ENCODE peak calls at places on chromosome X, in four cellular contexts. One of them, this sample, is unnamed.

GRCh38 chrX:104098151-104098808 is 14.0 kb upstream of the ZCCHC18 start:
- DNase-seq in GM12878: no peak
- DNase-seq in HepG2: peak
- DNase-seq in K562: peak
- DNase-seq in this sample: peak

GRCh38 chrX:13043938-13044337 is 482 bp downstream of the FAM9C start:
- DNase-seq in GM12878: no peak
- DNase-seq in HepG2: no peak
- DNase-seq in K562: no peak
- DNase-seq in this sample: no peak

GRCh38 chrX:145190801-145191389 is 56.4 kb upstream of the SPANXN1 start:
- DNase-seq in HepG2: peak
- DNase-seq in K562: peak
- DNase-seq in GM12878: no peak
- DNase-seq in this sample: no peak

GRCh38 chrX:21770631-21771321 is 12.9 kb upstream of the SMPX start:
- DNase-seq in GM12878: no peak
- DNase-seq in HepG2: peak
- DNase-seq in K562: no peak
- DNase-seq in this sample: peak

GRCh38 chrX:69015564-69016218 is 149.6 kb downstream of the PJA1 start:
- DNase-seq in GM12878: no peak
- DNase-seq in HepG2: no peak
- DNase-seq in K562: no peak
- DNase-seq in this sample: no peak

GRCh38 chrX:97389761-97390192 is 506.1 kb downstream of the RPA4 start:
- DNase-seq in GM12878: no peak
- DNase-seq in K562: no peak
- DNase-seq in HepG2: no peak
- DNase-seq in this sample: peak

GRCh38 chrX:123732679-123733363 is at the start of gene THOC2:
- DNase-seq in GM12878: peak
- DNase-seq in HepG2: peak
- DNase-seq in K562: peak
- DNase-seq in this sample: peak

GRCh38 chrX:39725928-39726619 is 371.7 kb downstream of the BCOR start:
- DNase-seq in HepG2: no peak
- DNase-seq in GM12878: no peak
- DNase-seq in K562: no peak
- DNase-seq in this sample: no peak

GRCh38 chrX:136204571-136204970 is 46.6 kb downstream of the MAP7D3 start:
- DNase-seq in GM12878: no peak
- DNase-seq in K562: peak
- DNase-seq in HepG2: no peak
- DNase-seq in this sample: no peak

GRCh38 chrX:131841496-131842410 is 181.3 kb upstream of the STK26 start:
- DNase-seq in HepG2: peak
- DNase-seq in GM12878: no peak
- DNase-seq in K562: peak
- DNase-seq in this sample: peak

GRCh38 chrX:147675819-147676218 is 235.9 kb upstream of the FMR1 start:
- DNase-seq in GM12878: no peak
- DNase-seq in HepG2: no peak
- DNase-seq in K562: no peak
- DNase-seq in this sample: no peak

GRCh38 chrX:155237719-155238118 is 21.5 kb downstream of the VBP1 start:
- DNase-seq in GM12878: no peak
- DNase-seq in K562: no peak
- DNase-seq in HepG2: no peak
- DNase-seq in this sample: no peak

GRCh38 chrX:101619336-101619735 is 1.5 kb upstream of the ARMCX6 start:
- DNase-seq in K562: no peak
- DNase-seq in HepG2: peak
- DNase-seq in GM12878: no peak
- DNase-seq in this sample: no peak

GRCh38 chrX:19721726-19722370 is 165.6 kb downstream of the SH3KBP1 start:
- DNase-seq in GM12878: no peak
- DNase-seq in HepG2: no peak
- DNase-seq in K562: no peak
- DNase-seq in this sample: no peak

GRCh38 chrX:17655232-17656034 is 81.9 kb upstream of the SCML1 start:
- DNase-seq in HepG2: no peak
- DNase-seq in GM12878: no peak
- DNase-seq in K562: no peak
- DNase-seq in this sample: no peak

GRCh38 chrX:148282504-148282903 is 217.9 kb upstream of the AFF2 start:
- DNase-seq in HepG2: no peak
- DNase-seq in GM12878: no peak
- DNase-seq in K562: no peak
- DNase-seq in this sample: no peak

GRCh38 chrX:153687121-153688039 is at the start of gene SLC6A8:
- DNase-seq in GM12878: no peak
- DNase-seq in HepG2: peak
- DNase-seq in K562: peak
- DNase-seq in this sample: peak

GRCh38 chrX:51332188-51332942 is at the start of gene NUDT10:
- DNase-seq in GM12878: no peak
- DNase-seq in K562: no peak
- DNase-seq in HepG2: no peak
- DNase-seq in this sample: no peak

GRCh38 chrX:9374537-9374936 is 90.3 kb upstream of the TBL1X start:
- DNase-seq in HepG2: no peak
- DNase-seq in GM12878: no peak
- DNase-seq in K562: no peak
- DNase-seq in this sample: no peak

GRCh38 chrX:129984196-129984962 is 1.9 kb downstream of the BCORL1 start:
- DNase-seq in HepG2: no peak
- DNase-seq in K562: peak
- DNase-seq in GM12878: no peak
- DNase-seq in this sample: no peak

GRCh38 chrX:46653482-46653881 is 79.9 kb downstream of the CHST7 start:
- DNase-seq in HepG2: peak
- DNase-seq in GM12878: no peak
- DNase-seq in K562: no peak
- DNase-seq in this sample: no peak

GRCh38 chrX:7412840-7413239 is 264.9 kb upstream of the PUDP start:
- DNase-seq in HepG2: no peak
- DNase-seq in K562: no peak
- DNase-seq in GM12878: no peak
- DNase-seq in this sample: no peak
- TF ChIP-seq EZH2 in HepG2: no peak
- TF ChIP-seq EZH2 in K562: no peak
- TF ChIP-seq EZH2 in GM12878: no peak
- TF ChIP-seq EZH2 in this sample: no peak

GRCh38 chrX:50168305-50168704 is 32.5 kb downstream of the AKAP4 start:
- DNase-seq in HepG2: no peak
- DNase-seq in K562: no peak
- DNase-seq in GM12878: no peak
- DNase-seq in this sample: no peak
- TF ChIP-seq ZBTB33 in HepG2: no peak
- TF ChIP-seq ZBTB33 in K562: no peak
- TF ChIP-seq ZBTB33 in GM12878: no peak
- TF ChIP-seq ZBTB33 in this sample: no peak

GRCh38 chrX:53227224-53227765 is 2.3 kb upstream of the KDM5C start:
- DNase-seq in K562: no peak
- DNase-seq in HepG2: no peak
- DNase-seq in GM12878: no peak
- DNase-seq in this sample: no peak

GRCh38 chrX:53230116-53230515 is 5.1 kb upstream of the KDM5C start:
- DNase-seq in K562: no peak
- DNase-seq in GM12878: no peak
- DNase-seq in HepG2: no peak
- DNase-seq in this sample: no peak

GRCh38 chrX:53223955-53224859 is 800 bp downstream of the KDM5C start:
- DNase-seq in K562: peak
- DNase-seq in GM12878: no peak
- DNase-seq in HepG2: peak
- DNase-seq in this sample: peak

GRCh38 chrX:53223068-53223693 is 1.8 kb downstream of the KDM5C start:
- DNase-seq in K562: no peak
- DNase-seq in GM12878: no peak
- DNase-seq in HepG2: no peak
- DNase-seq in this sample: no peak

GRCh38 chrX:53224860-53225797 is at the start of gene KDM5C:
- DNase-seq in K562: peak
- DNase-seq in HepG2: peak
- DNase-seq in GM12878: peak
- DNase-seq in this sample: peak
- TF ChIP-seq EZH2 in K562: no peak
- TF ChIP-seq EZH2 in HepG2: no peak
- TF ChIP-seq EZH2 in GM12878: no peak
- TF ChIP-seq EZH2 in this sample: no peak

GRCh38 chrX:3262906-3263305 is 83.5 kb downstream of the MXRA5 start:
- DNase-seq in K562: no peak
- DNase-seq in GM12878: no peak
- DNase-seq in HepG2: peak
- DNase-seq in this sample: peak

GRCh38 chrX:3263681-3264126 is 82.7 kb downstream of the MXRA5 start:
- DNase-seq in K562: no peak
- DNase-seq in GM12878: no peak
- DNase-seq in HepG2: no peak
- DNase-seq in this sample: no peak

GRCh38 chrX:3271485-3272186 is 74.8 kb downstream of the MXRA5 start:
- DNase-seq in K562: no peak
- DNase-seq in HepG2: no peak
- DNase-seq in GM12878: no peak
- DNase-seq in this sample: no peak

DNA sequence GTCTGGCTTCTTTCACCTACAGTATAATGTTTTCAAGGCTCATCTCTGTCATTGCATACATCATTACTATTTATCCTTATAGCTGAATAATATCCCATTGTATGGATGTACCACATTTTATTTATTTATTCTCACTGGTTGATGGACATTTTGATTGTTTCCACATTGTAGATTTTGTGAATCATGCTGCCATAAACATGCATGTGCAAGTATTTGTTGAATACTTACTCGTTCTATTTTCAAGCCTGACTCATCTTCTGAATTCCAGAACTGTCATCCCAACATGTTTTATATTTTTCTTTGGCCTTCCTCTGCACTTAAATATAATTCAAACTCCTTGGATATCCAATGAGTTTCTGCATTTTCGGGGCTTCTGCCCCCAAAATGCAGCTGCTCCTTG is 77.6 kb downstream of the MXRA5 start:
- DNase-seq in HepG2: no peak
- DNase-seq in GM12878: no peak
- DNase-seq in K562: no peak
- DNase-seq in this sample: no peak
- TF ChIP-seq ZBTB33 in HepG2: no peak
- TF ChIP-seq ZBTB33 in GM12878: no peak
- TF ChIP-seq ZBTB33 in K562: no peak
- TF ChIP-seq ZBTB33 in this sample: no peak

DNA sequence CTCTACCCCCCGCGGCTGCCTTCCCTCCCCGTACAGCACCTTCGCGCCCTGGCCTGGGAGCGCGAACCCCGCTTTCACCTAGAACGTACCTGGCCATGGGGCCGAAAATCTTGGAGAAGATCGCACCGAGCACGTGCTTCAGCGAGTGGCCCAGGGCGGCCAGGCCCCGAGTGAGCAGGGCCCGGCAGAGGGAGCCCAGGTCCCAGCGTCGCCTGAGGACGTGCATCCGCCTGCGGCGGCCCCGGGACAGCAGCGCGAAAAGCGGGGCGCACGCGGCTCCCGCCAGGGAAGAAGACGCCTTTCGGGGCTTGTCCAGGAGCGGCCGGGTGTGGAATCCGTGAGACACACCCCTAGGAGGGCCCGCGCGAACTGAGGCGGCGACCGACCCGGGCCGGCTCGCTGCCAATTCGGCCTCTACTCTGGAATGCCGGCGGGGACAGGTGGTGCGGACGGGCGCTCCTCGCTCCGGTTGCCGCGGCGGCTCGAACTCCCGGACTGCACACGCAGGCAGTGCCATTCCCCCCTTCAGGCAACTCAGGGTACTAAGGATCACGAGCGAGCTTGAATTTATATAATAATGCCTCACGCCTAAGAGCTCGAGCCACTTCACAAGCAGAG is at the start of gene HS6ST2:
- DNase-seq in K562: no peak
- DNase-seq in HepG2: no peak
- DNase-seq in GM12878: no peak
- DNase-seq in this sample: peak
- TF ChIP-seq EZH2 in K562: no peak
- TF ChIP-seq EZH2 in HepG2: no peak
- TF ChIP-seq EZH2 in GM12878: no peak
- TF ChIP-seq EZH2 in this sample: no peak